ENCODE peak calls at places on chromosome 9, in four cellular contexts. I, U, D and M are unnamed samples.

GRCh38 chr9:88533951-88534455 is 975 bp upstream of the NXNL2 start:
- DNase-seq in I (no peak), U (peak; percentile 34), D (peak; percentile 19), M (peak; percentile 17)

GRCh38 chr9:132074736-132075135 is 4.9 kb downstream of the MED27 start:
- DNase-seq in I (no peak), U (no peak), D (no peak), M (no peak)

GRCh38 chr9:126745574-126746411 is 59.0 kb upstream of the ZBTB43 start:
- DNase-seq in I (no peak), U (no peak), D (no peak), M (no peak)

GRCh38 chr9:93650448-93650847 is 74.1 kb downstream of the PHF2 start:
- DNase-seq in I (no peak), U (peak; percentile 21), D (no peak), M (peak; percentile 6)

GRCh38 chr9:71353723-71354122 is 232.3 kb upstream of the TRPM3 start:
- DNase-seq in I (no peak), U (no peak), D (no peak), M (no peak)

GRCh38 chr9:114048533-114049452 is 29.3 kb downstream of the AMBP start:
- DNase-seq in I (no peak), U (no peak), D (no peak), M (no peak)

GRCh38 chr9:115456515-115456914 is 338.6 kb upstream of the TNC start:
- DNase-seq in I (no peak), U (no peak), D (no peak), M (no peak)

GRCh38 chr9:1047605-1048235 is 2.4 kb upstream of the DMRT2 start:
- DNase-seq in I (no peak), U (peak; percentile 72), D (no peak), M (peak; percentile 63)

GRCh38 chr9:73011346-73011745 is 58.5 kb upstream of the ALDH1A1 start:
- DNase-seq in I (no peak), U (no peak), D (no peak), M (no peak)

GRCh38 chr9:77975023-77975422 is 56.6 kb downstream of the GNAQ start:
- DNase-seq in I (no peak), U (no peak), D (no peak), M (no peak)

GRCh38 chr9:134321571-134321930 is 4.7 kb upstream of the RXRA start:
- DNase-seq in I (no peak), U (peak; percentile 22), D (no peak), M (peak; percentile 10)

GRCh38 chr9:134286513-134287245 is 39.6 kb upstream of the RXRA start:
- DNase-seq in I (no peak), U (no peak), D (peak; percentile 3), M (no peak)

GRCh38 chr9:137534256-137535119 is 15.7 kb downstream of the PNPLA7 start:
- DNase-seq in I (no peak), U (peak; percentile 52), D (no peak), M (no peak)

GRCh38 chr9:14799030-14799429 is 76.5 kb upstream of the CER1 start:
- DNase-seq in I (no peak), U (no peak), D (no peak), M (no peak)

GRCh38 chr9:135908334-135909204 is 1.2 kb upstream of the CAMSAP1 start:
- DNase-seq in I (no peak), U (no peak), D (no peak), M (peak; percentile 8)

GRCh38 chr9:107685901-107686300 is 196.3 kb upstream of the KLF4 start:
- DNase-seq in I (no peak), U (no peak), D (no peak), M (no peak)

GRCh38 chr9:133276001-133276884 is 1.2 kb upstream of the ABO start:
- DNase-seq in I (no peak), U (peak; percentile 27), D (no peak), M (peak; percentile 8)

GRCh38 chr9:36222449-36222848 is 31.7 kb downstream of the CLTA start:
- DNase-seq in I (no peak), U (no peak), D (no peak), M (no peak)

GRCh38 chr9:76926324-76926731 is 20.4 kb upstream of the PRUNE2 start:
- DNase-seq in I (no peak), U (no peak), D (no peak), M (no peak)

GRCh38 chr9:105051897-105052296 is 123.9 kb upstream of the ABCA1 start:
- DNase-seq in I (no peak), U (no peak), D (no peak), M (no peak)

GRCh38 chr9:121888438-121888775 is 204.7 kb downstream of the TTLL11 start:
- DNase-seq in I (no peak), U (no peak), D (no peak), M (no peak)

GRCh38 chr9:72983056-72983455 is 30.2 kb upstream of the ALDH1A1 start:
- DNase-seq in I (no peak), U (no peak), D (no peak), M (no peak)

GRCh38 chr9:83030391-83031107 is 32.4 kb downstream of the RASEF start:
- DNase-seq in I (no peak), U (no peak), D (no peak), M (no peak)

GRCh38 chr9:70121818-70122436 is 78.3 kb downstream of the MAMDC2 start:
- DNase-seq in I (no peak), U (no peak), D (no peak), M (no peak)

GRCh38 chr9:115039686-115040085 is 78.3 kb downstream of the TNC start:
- DNase-seq in I (no peak), U (no peak), D (no peak), M (no peak)

GRCh38 chr9:135480071-135480941 is 724 bp downstream of the PPP1R26 start:
- DNase-seq in I (no peak), U (peak; percentile 57), D (peak; percentile 45), M (peak; percentile 61)

GRCh38 chr9:133735894-133736293 is 2.3 kb downstream of the SARDH start:
- DNase-seq in I (no peak), U (no peak), D (no peak), M (no peak)

GRCh38 chr9:114184071-114184470 is 28.7 kb downstream of the COL27A1 start:
- DNase-seq in I (no peak), U (no peak), D (no peak), M (no peak)

GRCh38 chr9:19781240-19781639 is 7.6 kb downstream of the SLC24A2 start:
- DNase-seq in I (no peak), U (no peak), D (no peak), M (no peak)

GRCh38 chr9:130193531-130194405 is 21.6 kb downstream of the NCS1 start:
- DNase-seq in I (no peak), U (no peak), D (no peak), M (no peak)

GRCh38 chr9:104388071-104388470 is 116.0 kb upstream of the OR13F1 start:
- DNase-seq in I (no peak), U (no peak), D (no peak), M (no peak)

GRCh38 chr9:14326264-14326826 is 12.4 kb upstream of the NFIB start:
- DNase-seq in I (no peak), U (no peak), D (no peak), M (no peak)

GRCh38 chr9:14362175-14362574 is 48.2 kb upstream of the NFIB start:
- DNase-seq in I (no peak), U (no peak), D (no peak), M (no peak)

GRCh38 chr9:86766912-86767311 is 180.4 kb downstream of the GAS1 start:
- DNase-seq in I (no peak), U (no peak), D (no peak), M (peak; percentile 11)

GRCh38 chr9:125323615-125324014 is 62.0 kb downstream of the GAPVD1 start:
- DNase-seq in I (no peak), U (no peak), D (no peak), M (no peak)